ENCODE peak calls at places on chromosomes 7 and 10, in seven cellular contexts. B, P, O, E, Z, A and W are unnamed samples.

GRCh38 chr10:7611909-7612308 is 54.9 kb downstream of the ITIH5 start:
- DNase-seq in B (no peak), P (no peak), O (no peak), E (no peak), Z (no peak), A (no peak), W (no peak)

GRCh38 chr7:139821349-139822115 is 7.5 kb upstream of the TBXAS1 start:
- DNase-seq in B (no peak), P (no peak), O (no peak), E (no peak), Z (no peak), A (no peak), W (no peak)

GRCh38 chr10:110837418-110838120 is 34.2 kb upstream of the PDCD4 start:
- DNase-seq in B (no peak), P (no peak), O (peak; percentile 34), E (no peak), Z (no peak), A (peak; percentile 54), W (no peak)

GRCh38 chr7:94540428-94540827 is 30.8 kb downstream of the CASD1 start:
- DNase-seq in B (peak; percentile 9), P (no peak), O (no peak), E (no peak), Z (peak; percentile 53), A (no peak), W (no peak)

GRCh38 chr7:24911213-24911603 is 68.8 kb downstream of the OSBPL3 start:
- DNase-seq in B (peak; percentile 74), P (peak; percentile 61), O (no peak), E (no peak), Z (no peak), A (no peak), W (no peak)

GRCh38 chr10:30151581-30152389 is 92.4 kb upstream of the JCAD start:
- DNase-seq in B (peak; percentile 94), P (no peak), O (peak; percentile 9), E (no peak), Z (peak; percentile 81), A (peak; percentile 78), W (peak; percentile 70)

GRCh38 chr7:34655384-34655783 is 2.6 kb upstream of the NPSR1 start:
- DNase-seq in B (no peak), P (no peak), O (no peak), E (no peak), Z (no peak), A (no peak), W (no peak)

GRCh38 chr7:129607471-129608120 is 3.9 kb upstream of the NRF1 start:
- DNase-seq in B (no peak), P (peak; percentile 46), O (peak; percentile 45), E (peak; percentile 48), Z (peak; percentile 53), A (no peak), W (peak; percentile 40)

GRCh38 chr10:122548699-122549098 is 11.9 kb upstream of the DMBT1 start:
- DNase-seq in B (no peak), P (no peak), O (no peak), E (no peak), Z (no peak), A (no peak), W (no peak)

GRCh38 chr7:3436746-3437145 is 135.7 kb downstream of the SDK1 start:
- DNase-seq in B (peak; percentile 86), P (no peak), O (no peak), E (no peak), Z (peak; percentile 82), A (no peak), W (peak; percentile 51)

GRCh38 chr7:2099036-2099957 is 133.4 kb downstream of the MAD1L1 start:
- DNase-seq in B (peak; percentile 51), P (peak; percentile 58), O (no peak), E (peak; percentile 55), Z (no peak), A (no peak), W (no peak)

GRCh38 chr7:24052572-24053223 is 231.3 kb upstream of the NPY start:
- DNase-seq in B (peak; percentile 88), P (no peak), O (no peak), E (no peak), Z (peak; percentile 20), A (no peak), W (peak; percentile 88)

GRCh38 chr10:48306870-48307531 is 524 bp downstream of the MAPK8 start:
- DNase-seq in B (peak; percentile 62), P (no peak), O (peak; percentile 60), E (peak; percentile 74), Z (peak; percentile 43), A (peak; percentile 78), W (no peak)

GRCh38 chr10:653991-654646 is 35.3 kb downstream of the DIP2C start:
- DNase-seq in B (peak; percentile 42), P (no peak), O (peak; percentile 70), E (no peak), Z (peak; percentile 17), A (no peak), W (no peak)

GRCh38 chr10:128027822-128028507 is 98.3 kb downstream of the MKI67 start:
- DNase-seq in B (no peak), P (no peak), O (no peak), E (no peak), Z (no peak), A (no peak), W (no peak)

GRCh38 chr7:117555260-117555659 is 75.4 kb downstream of the CFTR start:
- DNase-seq in B (no peak), P (no peak), O (no peak), E (no peak), Z (no peak), A (no peak), W (no peak)

GRCh38 chr10:105347487-105347886 is 706.4 kb downstream of the SORCS3 start:
- DNase-seq in B (peak; percentile 30), P (no peak), O (no peak), E (no peak), Z (peak; percentile 1), A (no peak), W (peak; percentile 89)

GRCh38 chr10:57661206-57661605 is 606.5 kb downstream of the IPMK start:
- DNase-seq in B (no peak), P (no peak), O (no peak), E (no peak), Z (no peak), A (no peak), W (no peak)

GRCh38 chr7:102471791-102472125 is 7.0 kb downstream of the POLR2J start:
- DNase-seq in B (no peak), P (no peak), O (no peak), E (no peak), Z (no peak), A (no peak), W (no peak)

GRCh38 chr7:46368871-46369270 is 447.8 kb upstream of the IGFBP3 start:
- DNase-seq in B (no peak), P (no peak), O (no peak), E (no peak), Z (no peak), A (no peak), W (no peak)

DNA sequence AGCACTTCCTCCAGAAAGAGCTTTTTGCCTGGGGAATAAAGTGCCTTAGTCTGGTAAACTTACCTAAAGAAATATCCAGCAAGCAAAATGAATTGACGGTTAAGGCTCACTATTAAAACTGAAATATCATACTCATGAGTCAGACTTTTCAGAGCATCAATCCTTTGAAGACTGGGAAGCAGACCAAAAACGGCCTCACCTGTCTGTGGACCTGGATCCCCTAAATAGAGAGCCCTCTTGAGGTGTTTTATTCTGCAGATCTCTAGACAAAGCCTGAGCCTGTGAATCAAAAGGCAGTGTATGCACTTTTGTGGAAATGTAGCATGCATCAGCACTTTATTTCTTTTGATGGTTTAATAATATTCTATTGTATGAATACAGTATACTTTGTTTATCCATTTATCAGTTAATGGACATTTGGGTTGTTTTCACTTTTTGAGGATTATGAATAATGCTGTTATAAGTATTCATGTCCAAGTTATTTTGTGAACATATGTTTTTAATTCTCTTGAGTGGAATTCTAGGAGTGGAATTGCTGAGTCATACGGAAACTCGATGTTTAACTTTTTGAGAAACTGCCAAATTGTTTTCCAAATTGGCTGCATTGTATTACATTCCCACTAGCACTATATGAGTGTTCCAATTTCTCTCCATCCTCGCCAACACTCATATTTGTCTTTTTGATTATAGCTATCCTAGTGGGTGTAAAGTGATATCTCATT is 449.0 kb upstream of the IGFBP3 start:
- DNase-seq in B (peak; percentile 93), P (no peak), O (no peak), E (no peak), Z (peak; percentile 93), A (no peak), W (peak; percentile 47)
- TF ChIP-seq CTCF in B (no peak), P (no peak), O (no peak), E (no peak), Z (no peak), A (no peak), W (no peak)

DNA sequence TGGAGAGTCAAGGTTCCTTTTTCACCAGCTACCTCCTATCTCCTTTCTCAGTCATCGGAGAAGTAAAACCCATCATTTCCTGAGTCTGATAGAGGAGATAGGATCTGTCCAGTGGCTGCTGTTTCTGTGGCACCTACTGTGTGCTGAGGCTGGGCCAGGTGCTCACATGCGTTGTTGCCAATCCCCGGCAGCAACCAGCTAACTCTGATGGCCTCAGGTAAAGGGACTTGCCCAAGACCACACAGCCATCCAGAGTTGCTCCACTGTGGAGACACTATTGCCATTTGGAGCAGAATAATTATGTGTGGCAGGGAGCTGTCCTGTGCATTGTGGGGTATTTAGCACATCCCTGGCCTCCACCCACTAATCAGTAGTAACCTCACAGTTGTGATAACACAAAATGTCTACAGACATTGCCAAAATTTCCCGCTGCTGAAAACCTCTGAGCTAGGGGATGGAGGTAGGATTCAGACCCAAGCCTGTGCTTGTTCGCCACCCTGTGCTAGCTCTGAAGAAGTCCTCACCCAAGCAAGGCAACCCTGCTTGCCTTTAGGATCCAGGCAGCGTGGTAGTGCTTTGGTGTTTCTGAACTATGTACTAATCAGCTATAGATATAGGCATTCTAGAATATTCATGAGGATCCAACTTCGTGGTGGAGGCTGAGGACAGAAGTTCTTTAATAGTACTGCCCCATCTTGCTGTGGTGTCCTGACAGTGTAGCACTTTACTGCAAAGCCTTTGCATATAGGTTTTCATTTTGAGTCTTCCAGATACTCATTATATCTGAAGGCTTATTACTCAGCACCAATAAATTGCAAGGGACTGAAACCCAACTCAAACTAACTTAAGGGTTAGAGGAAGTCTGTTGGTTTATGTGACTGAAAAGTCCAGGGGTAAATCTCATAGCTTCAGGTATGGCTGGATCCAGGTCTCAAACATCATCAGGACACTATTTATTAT is 164.6 kb downstream of the GRK5 start:
- DNase-seq in B (no peak), P (no peak), O (no peak), E (no peak), Z (no peak), A (no peak), W (no peak)
- H3K4me3 ChIP-seq in B (no peak overlapping the region), P (no peak overlapping the region), O (no peak overlapping the region), E (no peak overlapping the region), Z (no peak overlapping the region), A (no peak overlapping the region), W (no peak overlapping the region)

GRCh38 chr7:44082541-44083207 is 344 bp upstream of the POLM start:
- DNase-seq in B (peak; percentile 99), P (peak; percentile 100), O (peak; percentile 99), E (peak; percentile 97), Z (peak; percentile 99), A (peak; percentile 100), W (peak; percentile 93)
- TF ChIP-seq CTCF in B (no peak), P (no peak), O (no peak), E (no peak), Z (no peak), A (no peak), W (no peak)

GRCh38 chr7:106905734-106906133 is 40.7 kb downstream of the PIK3CG start:
- DNase-seq in B (no peak), P (no peak), O (no peak), E (no peak), Z (no peak), A (no peak), W (no peak)
- H3K4me3 ChIP-seq in B (no peak overlapping the region), P (no peak overlapping the region), O (no peak overlapping the region), E (no peak overlapping the region), Z (no peak overlapping the region), A (no peak overlapping the region), W (no peak overlapping the region)